ENCODE peak calls at places on chromosome 7, in four cellular contexts. W, R, C and U are unnamed samples.

GRCh38 chr7:12635830-12636229 is 51.6 kb upstream of the ARL4A start:
- DNase-seq in C (no peak), W (no peak), R (no peak), U (no peak)

GRCh38 chr7:3367271-3367670 is 66.2 kb downstream of the SDK1 start:
- DNase-seq in R (no peak), C (no peak), W (no peak), U (no peak)

GRCh38 chr7:86961686-86962085 is 97.8 kb downstream of the ELAPOR2 start:
- DNase-seq in R (no peak), C (no peak), W (no peak), U (no peak)

GRCh38 chr7:99381664-99382075 is 7.1 kb downstream of the ARPC1B start:
- DNase-seq in R (no peak), W (no peak), C (no peak), U (peak; percentile 43)

GRCh38 chr7:52684388-52684787 is 351.0 kb upstream of the POM121L12 start:
- DNase-seq in R (no peak), C (no peak), W (no peak), U (no peak)

GRCh38 chr7:18494821-18495408 is 634 bp upstream of the HDAC9 start:
- DNase-seq in W (no peak), C (peak; percentile 38), R (peak; percentile 10), U (no peak)

GRCh38 chr7:88338521-88338920 is 31.8 kb upstream of the STEAP4 start:
- DNase-seq in C (no peak), W (no peak), R (no peak), U (no peak)

GRCh38 chr7:30303312-30304039 is 19.1 kb downstream of the ZNRF2 start:
- DNase-seq in C (no peak), W (no peak), R (no peak), U (no peak)

GRCh38 chr7:129376778-129377700 is 57.2 kb upstream of the STRIP2 start:
- DNase-seq in C (no peak), R (no peak), W (no peak), U (no peak)

GRCh38 chr7:44961844-44962482 is 16.9 kb downstream of the MYO1G start:
- DNase-seq in C (no peak), W (peak; percentile 45), R (no peak), U (peak; percentile 80)

GRCh38 chr7:150971242-150972048 is 6.7 kb downstream of the KCNH2 start:
- DNase-seq in C (peak; percentile 72), R (peak; percentile 56), W (no peak), U (peak; percentile 74)

GRCh38 chr7:143126146-143126545 is 5.7 kb upstream of the PIP start:
- DNase-seq in W (no peak), R (no peak), C (no peak), U (no peak)

GRCh38 chr7:1993776-1994740 is 238.7 kb downstream of the MAD1L1 start:
- DNase-seq in C (no peak), W (no peak), R (no peak), U (no peak)

GRCh38 chr7:81004098-81004497 is 85.2 kb upstream of the SEMA3C start:
- DNase-seq in R (no peak), W (no peak), C (no peak), U (no peak)

GRCh38 chr7:98365863-98366561 is 34.9 kb downstream of the BAIAP2L1 start:
- DNase-seq in W (no peak), C (no peak), R (no peak), U (no peak)